ENCODE peak calls at places on chromosomes 3 and 15, in five cellular contexts. P is neural progenitor cell, A is progenitor cell of endocrine pancreas, B is PC-9, L is fibroblast of lung. D is an unnamed sample.

GRCh38 chr15:48052871-48053383 is 67.9 kb upstream of the SLC24A5 start:
- DNase-seq in P (no peak), A (no peak), B (no peak), L (peak; percentile 56), D (no peak)

GRCh38 chr3:40691598-40691905 is 166.8 kb downstream of the ZNF621 start:
- DNase-seq in P (no peak), A (no peak), B (peak; percentile 60), L (no peak), D (no peak)

GRCh38 chr15:85764649-85765277 is 30.0 kb downstream of the KLHL25 start:
- DNase-seq in P (no peak), A (no peak), B (no peak), L (peak; percentile 55), D (no peak)

GRCh38 chr3:40681658-40682055 is 156.9 kb downstream of the ZNF621 start:
- DNase-seq in P (no peak), A (no peak), B (no peak), L (no peak), D (no peak)

GRCh38 chr15:85717212-85717611 is 77.5 kb downstream of the KLHL25 start:
- DNase-seq in P (no peak), A (no peak), B (no peak), L (no peak), D (no peak)

GRCh38 chr3:104906001-104906639 is 460.6 kb upstream of the ALCAM start:
- DNase-seq in P (no peak), A (no peak), B (no peak), L (no peak), D (no peak)

GRCh38 chr3:112514527-112515128 is 15.4 kb upstream of the BTLA start:
- DNase-seq in P (no peak), A (no peak), B (no peak), L (peak; percentile 17), D (no peak)

GRCh38 chr3:147702499-147702898 is 293.3 kb downstream of the ZIC1 start:
- DNase-seq in P (no peak), A (no peak), B (no peak), L (peak; percentile 46), D (no peak)

GRCh38 chr3:25107918-25108617 is 320.0 kb upstream of the RARB start:
- DNase-seq in P (no peak), A (no peak), B (no peak), L (no peak), D (no peak)

GRCh38 chr3:168988867-168989266 is 674.6 kb downstream of the MECOM start:
- DNase-seq in P (no peak), A (no peak), B (no peak), L (no peak), D (no peak)

GRCh38 chr3:81723732-81724313 is 37.6 kb downstream of the GBE1 start:
- DNase-seq in P (no peak), A (no peak), B (no peak), L (peak; percentile 74), D (no peak)

GRCh38 chr3:141306922-141307321 is 61.4 kb upstream of the ZBTB38 start:
- DNase-seq in P (no peak), A (no peak), B (no peak), L (no peak), D (no peak)

GRCh38 chr3:48997714-48998637 is 7.9 kb downstream of the P4HTM start:
- DNase-seq in P (peak; percentile 71), A (no peak), B (no peak), L (no peak), D (no peak)

GRCh38 chr3:196989721-196990262 is 21.2 kb upstream of the PIGZ start:
- DNase-seq in P (no peak), A (no peak), B (no peak), L (no peak), D (no peak)

GRCh38 chr3:159806412-159806811 is 182.2 kb upstream of the IL12A start:
- DNase-seq in P (peak; percentile 9), A (no peak), B (no peak), L (no peak), D (no peak)

GRCh38 chr3:159807137-159808028 is 181.3 kb upstream of the IL12A start:
- DNase-seq in P (no peak), A (no peak), B (no peak), L (no peak), D (no peak)

GRCh38 chr3:159804726-159805410 is 183.8 kb upstream of the IL12A start:
- DNase-seq in P (peak; percentile 89), A (peak; percentile 44), B (peak; percentile 73), L (peak; percentile 87), D (no peak)

GRCh38 chr3:159803444-159803843 is 185.2 kb upstream of the IL12A start:
- DNase-seq in P (no peak), A (no peak), B (no peak), L (peak; percentile 56), D (no peak)

GRCh38 chr3:159805411-159805772 is 183.2 kb upstream of the IL12A start:
- DNase-seq in P (no peak), A (no peak), B (no peak), L (no peak), D (no peak)
- TF ChIP-seq CTCF in P (no peak), A (no peak), B (no peak), L (no peak), D (no peak)

GRCh38 chr3:11900844-11901243 is 54.2 kb upstream of the TAMM41 start:
- DNase-seq in P (no peak), A (no peak), B (no peak), L (no peak), D (no peak)

GRCh38 chr3:11903047-11903446 is 56.4 kb upstream of the TAMM41 start:
- DNase-seq in P (no peak), A (no peak), B (no peak), L (no peak), D (no peak)

GRCh38 chr3:11901286-11901875 is 54.7 kb upstream of the TAMM41 start:
- DNase-seq in P (no peak), A (no peak), B (no peak), L (no peak), D (no peak)

GRCh38 chr3:11903447-11903846 is 56.8 kb upstream of the TAMM41 start:
- DNase-seq in P (no peak), A (no peak), B (no peak), L (no peak), D (no peak)

GRCh38 chr3:11904157-11904556 is 57.5 kb upstream of the TAMM41 start:
- DNase-seq in P (no peak), A (no peak), B (no peak), L (no peak), D (no peak)
- TF ChIP-seq CTCF in P (no peak), A (no peak), B (no peak), L (no peak), D (no peak)

GRCh38 chr3:71525376-71525775 is 58.2 kb downstream of the FOXP1 start:
- DNase-seq in P (no peak), A (no peak), B (no peak), L (no peak), D (no peak)

GRCh38 chr3:71523628-71524027 is 59.9 kb downstream of the FOXP1 start:
- DNase-seq in P (no peak), A (no peak), B (no peak), L (peak; percentile 72), D (no peak)

GRCh38 chr3:71521021-71521352 is 62.5 kb downstream of the FOXP1 start:
- DNase-seq in P (no peak), A (no peak), B (no peak), L (no peak), D (no peak)

GRCh38 chr3:71521940-71522876 is 61.3 kb downstream of the FOXP1 start:
- DNase-seq in P (no peak), A (no peak), B (no peak), L (no peak), D (no peak)

GRCh38 chr3:71524688-71525087 is 58.8 kb downstream of the FOXP1 start:
- DNase-seq in P (no peak), A (no peak), B (no peak), L (no peak), D (no peak)
- TF ChIP-seq CTCF in P (no peak), A (no peak), B (no peak), L (no peak), D (no peak)

DNA sequence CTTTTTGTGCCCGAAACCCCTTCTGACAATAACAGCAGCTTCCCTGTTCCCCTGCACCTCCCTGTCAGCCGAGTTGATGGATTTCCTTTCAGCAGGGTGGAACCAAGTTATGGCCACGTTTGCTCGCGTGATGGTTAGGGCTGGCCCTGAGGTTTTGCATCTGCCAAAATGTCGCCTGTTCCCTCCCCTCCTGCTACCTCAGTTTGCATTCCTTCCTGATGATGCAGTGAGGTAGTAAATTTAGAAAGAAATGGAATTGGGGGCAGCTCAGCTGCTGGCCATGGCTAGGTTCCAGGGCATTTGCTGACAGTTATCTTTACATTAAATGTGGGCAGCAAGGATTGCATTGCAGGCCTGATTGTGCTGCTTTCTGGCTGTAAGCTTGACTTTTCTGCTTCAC is 13.2 kb downstream of the LIMD1 start:
- DNase-seq in P (no peak), A (no peak), B (no peak), L (peak; percentile 61), D (no peak)
- TF ChIP-seq CTCF in P (no peak), A (no peak), B (no peak), L (no peak), D (no peak)

GRCh38 chr15:88470625-88471372 is 3.3 kb downstream of the MRPS11 start:
- DNase-seq in P (no peak), A (no peak), B (no peak), L (no peak), D (no peak)
- TF ChIP-seq CTCF in P (peak; percentile 8), A (no peak), B (no peak), L (no peak), D (no peak)

GRCh38 chr3:63405882-63406281 is 127.8 kb downstream of the SYNPR start:
- DNase-seq in P (no peak), A (no peak), B (no peak), L (no peak), D (no peak)
- TF ChIP-seq CTCF in P (no peak), A (no peak), B (no peak), L (no peak), D (no peak)

GRCh38 chr15:51802593-51802992 is 26.9 kb upstream of the TMOD3 start:
- DNase-seq in P (no peak), A (no peak), B (no peak), L (no peak), D (no peak)

GRCh38 chr15:51799174-51799907 is 30.1 kb upstream of the TMOD3 start:
- DNase-seq in P (no peak), A (no peak), B (no peak), L (no peak), D (no peak)

GRCh38 chr15:51803961-51804360 is 25.5 kb upstream of the TMOD3 start:
- DNase-seq in P (no peak), A (no peak), B (no peak), L (no peak), D (no peak)

GRCh38 chr15:51799908-51800252 is 29.6 kb upstream of the TMOD3 start:
- DNase-seq in P (no peak), A (no peak), B (no peak), L (no peak), D (no peak)

DNA sequence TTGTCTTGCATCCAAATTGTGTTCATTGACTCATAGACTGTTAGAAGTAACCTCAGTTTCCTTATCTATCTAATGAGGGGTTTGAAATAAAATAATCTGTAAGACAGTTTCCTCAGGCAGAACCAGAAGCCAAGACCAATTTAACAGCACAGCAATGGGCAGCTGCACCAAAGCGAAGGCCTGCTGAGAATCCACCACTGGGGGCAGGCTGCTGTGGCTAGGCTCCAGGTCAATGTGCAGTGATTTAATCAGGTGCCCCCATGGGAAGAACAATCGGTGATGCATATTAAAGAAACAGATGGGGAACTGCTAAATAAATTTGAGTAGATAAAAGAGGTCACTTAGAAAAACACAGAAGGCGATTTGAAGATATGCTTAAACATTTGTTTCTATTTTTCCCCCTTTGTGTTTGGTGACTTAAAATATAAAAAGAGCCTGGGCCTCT is 28.0 kb upstream of the TMOD3 start:
- DNase-seq in P (peak; percentile 60), A (no peak), B (no peak), L (peak; percentile 50), D (no peak)
- TF ChIP-seq CTCF in P (peak; percentile 71), A (peak; percentile 72), B (peak; percentile 60), L (peak; percentile 31), D (no peak)

D was measured in activated B cell treated with CpG ODN at 0.5 μM for 24 hours.